ENCODE peak calls at places on chromosomes 4 and X, in four cellular contexts. N is DMS153, X is AG09309, P is IMR-90. O is an unnamed sample.

GRCh38 chrX:154799554-154800348 is 5.5 kb downstream of the MPP1 start:
- DNase-seq in N (peak; percentile 92), X (no peak), P (peak; percentile 35), O (no peak)

GRCh38 chr4:142202404-142203332 is 566.3 kb downstream of the IL15 start:
- DNase-seq in N (no peak), X (no peak), P (no peak), O (no peak)

GRCh38 chr4:53321151-53321987 is 44.5 kb downstream of the SCFD2 start:
- DNase-seq in N (no peak), X (peak; percentile 94), P (peak; percentile 86), O (no peak)

GRCh38 chr4:74223801-74224200 is 65.9 kb downstream of the MTHFD2L start:
- DNase-seq in N (no peak), X (no peak), P (peak; percentile 59), O (no peak)

GRCh38 chr4:160129439-160129838 is 1026.6 kb downstream of the RAPGEF2 start:
- DNase-seq in N (no peak), X (no peak), P (no peak), O (no peak)

GRCh38 chr4:107467461-107467860 is 252.6 kb downstream of the PAPSS1 start:
- DNase-seq in N (no peak), X (no peak), P (no peak), O (no peak)

GRCh38 chr4:158176108-158176507 is 3.3 kb upstream of the GASK1B start:
- DNase-seq in N (no peak), X (no peak), P (peak; percentile 57), O (no peak)

GRCh38 chrX:140563893-140564292 is 59.0 kb upstream of the SOX3 start:
- DNase-seq in N (no peak), X (no peak), P (no peak), O (no peak)